ENCODE peak calls at places on chromosomes 2 and 18, in nine cellular contexts. C is left ventricle myocardium inferior, F is dorsolateral prefrontal cortex, S is Peyer's patch, O is colonic mucosa, X is OCI-LY7, Z is tibial artery, R is fibroblast of lung, Q is mammary epithelial cell. L is an unnamed sample.

GRCh38 chr2:172038604-172039003 is 38.9 kb downstream of the METAP1D start:
- DNase-seq in F (no peak), X (no peak), Z (no peak), O (no peak), S (no peak), C (no peak), R (peak), Q (peak), L (no peak)

GRCh38 chr2:56244911-56245530 is 61.2 kb downstream of the CCDC85A start:
- DNase-seq in R (peak), F (no peak), Z (no peak), X (no peak), C (no peak), O (peak), S (no peak), Q (peak), L (no peak)

GRCh38 chr18:51447351-51447896 is 249.9 kb upstream of the MEX3C start:
- DNase-seq in Z (no peak), F (peak), C (peak), Q (peak), R (no peak), X (peak), S (no peak), O (no peak), L (no peak)

GRCh38 chr2:221943078-221943810 is 355.6 kb downstream of the PAX3 start:
- DNase-seq in Q (no peak), X (no peak), Z (peak), R (peak), F (no peak), S (no peak), C (no peak), O (no peak), L (no peak)

GRCh38 chr2:172995323-172996244 is 80.1 kb upstream of the MAP3K20 start:
- DNase-seq in O (no peak), F (no peak), S (no peak), Q (peak), R (peak), X (no peak), C (peak), Z (no peak), L (no peak)

GRCh38 chr2:121617042-121617599 is 32.1 kb downstream of the CLASP1 start:
- DNase-seq in C (no peak), O (no peak), X (peak), Z (no peak), Q (no peak), F (no peak), R (peak), S (no peak), L (no peak)

GRCh38 chr2:196268538-196269338 is 97.4 kb upstream of the STK17B start:
- DNase-seq in O (peak), C (no peak), Z (no peak), F (no peak), R (no peak), S (no peak), X (peak), Q (no peak), L (no peak)

GRCh38 chr2:219636144-219636915 is 8.9 kb downstream of the SLC4A3 start:
- DNase-seq in S (no peak), C (no peak), Q (no peak), R (no peak), F (no peak), Z (no peak), X (no peak), O (no peak), L (peak)

GRCh38 chr2:166104773-166105172 is 23.0 kb downstream of the SCN1A start:
- DNase-seq in C (no peak), Z (no peak), X (no peak), F (no peak), R (no peak), Q (no peak), O (no peak), S (no peak), L (no peak)

GRCh38 chr18:57803119-57803969 is at the start of gene ATP8B1:
- DNase-seq in R (peak), F (no peak), O (peak), C (peak), S (peak), Q (peak), Z (peak), X (no peak), L (peak)

GRCh38 chr18:77000527-77000926 is 132.1 kb downstream of the MBP start:
- DNase-seq in S (peak), Z (no peak), O (peak), F (peak), Q (peak), R (peak), C (peak), X (peak), L (peak)

GRCh38 chr18:11667578-11667977 is 21.5 kb upstream of the GNAL start:
- DNase-seq in S (no peak), R (no peak), C (no peak), Z (no peak), O (no peak), Q (no peak), X (no peak), F (no peak), L (no peak)

GRCh38 chr2:219643788-219644398 is 16.5 kb downstream of the SLC4A3 start:
- DNase-seq in X (no peak), O (no peak), Z (no peak), F (no peak), R (no peak), S (no peak), Q (no peak), C (no peak), L (no peak)

GRCh38 chr18:10147199-10147598 is 233.4 kb downstream of the VAPA start:
- DNase-seq in X (no peak), Z (peak), R (no peak), O (no peak), F (no peak), C (no peak), S (no peak), Q (no peak), L (no peak)

GRCh38 chr18:9782073-9782857 is 74.2 kb downstream of the RAB31 start:
- DNase-seq in C (no peak), Q (peak), R (peak), O (no peak), Z (no peak), S (no peak), F (no peak), X (no peak), L (no peak)

GRCh38 chr2:217383620-217384019 is 523.8 kb upstream of the TNP1 start:
- DNase-seq in Z (no peak), X (no peak), C (no peak), R (peak), F (no peak), S (no peak), O (no peak), Q (no peak), L (no peak)

GRCh38 chr2:134718956-134719814 is at the start of gene TMEM163:
- DNase-seq in Z (no peak), X (no peak), F (no peak), Q (no peak), S (no peak), C (no peak), R (no peak), O (no peak), L (peak)

GRCh38 chr2:235027558-235028214 is 75.9 kb downstream of the SH3BP4 start:
- DNase-seq in R (peak), S (peak), X (no peak), Q (peak), C (no peak), F (no peak), O (no peak), Z (no peak), L (no peak)

GRCh38 chr18:49304746-49305145 is 155.7 kb downstream of the DYM start:
- DNase-seq in Z (no peak), O (no peak), F (no peak), Q (no peak), R (no peak), S (no peak), X (no peak), C (no peak), L (no peak)

GRCh38 chr18:46588971-46589660 is 67.9 kb downstream of the LOXHD1 start:
- DNase-seq in F (no peak), Q (no peak), S (no peak), O (no peak), R (no peak), C (no peak), X (no peak), Z (no peak), L (no peak)

GRCh38 chr2:101802329-101802728 is 104.8 kb downstream of the MAP4K4 start:
- DNase-seq in Q (peak), C (no peak), X (no peak), F (no peak), Z (no peak), S (peak), O (peak), R (no peak), L (peak)
- H3K4me3 ChIP-seq in Q (no peak), C (no peak), X (no peak), F (no peak), Z (no peak), S (no peak), O (no peak), R (no peak), L (no peak)

DNA sequence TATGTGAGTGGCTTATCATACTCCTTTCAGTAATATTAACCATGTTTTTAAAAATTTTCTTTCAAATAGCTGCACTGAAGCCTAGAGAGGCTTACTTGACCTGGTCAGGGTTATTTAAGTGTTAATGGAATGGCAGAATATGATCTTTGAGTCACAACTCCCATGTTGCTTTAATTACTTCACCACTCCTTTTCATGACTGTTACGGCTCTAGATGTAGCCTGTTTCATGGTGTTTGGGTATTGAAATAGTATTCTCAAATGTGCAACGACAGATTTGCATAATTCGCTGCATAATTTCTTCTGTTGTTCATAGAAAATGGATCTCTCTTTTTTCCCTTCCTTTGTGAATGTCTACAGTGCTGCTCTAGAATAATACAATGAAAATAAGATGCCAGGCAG is 51.6 kb upstream of the PLA2R1 start:
- DNase-seq in Z (no peak), X (no peak), R (no peak), Q (no peak), C (no peak), O (no peak), F (no peak), S (no peak), L (no peak)
- H3K27ac ChIP-seq in Z (no peak), X (no peak), R (no peak), Q (no peak), C (no peak), O (no peak), F (no peak), S (no peak), L (no peak)

GRCh38 chr2:43226955-43227829 is 786 bp upstream of the ZFP36L2 start:
- DNase-seq in F (peak), X (peak), Q (peak), Z (peak), O (peak), R (peak), S (peak), C (peak), L (peak)
- TF ChIP-seq CTCF in F (peak), X (peak), Q (peak), Z (peak), O (peak), R (no peak), S (no peak), C (peak), L (no peak)

GRCh38 chr2:69065735-69066336 is 52.9 kb downstream of the ANTXR1 start:
- DNase-seq in Z (no peak), R (no peak), Q (no peak), F (no peak), X (no peak), C (no peak), O (no peak), S (no peak), L (no peak)

GRCh38 chr2:69062307-69062706 is 49.3 kb downstream of the ANTXR1 start:
- DNase-seq in Z (no peak), S (no peak), C (no peak), R (peak), O (no peak), Q (no peak), F (no peak), X (no peak), L (no peak)

GRCh38 chr2:69070987-69071386 is 58.0 kb downstream of the ANTXR1 start:
- DNase-seq in Q (no peak), S (no peak), C (no peak), O (no peak), Z (no peak), R (no peak), F (no peak), X (no peak), L (no peak)

GRCh38 chr2:69067026-69067630 is 54.1 kb downstream of the ANTXR1 start:
- DNase-seq in Q (no peak), F (no peak), C (no peak), Z (no peak), X (no peak), S (no peak), R (no peak), O (no peak), L (no peak)

DNA sequence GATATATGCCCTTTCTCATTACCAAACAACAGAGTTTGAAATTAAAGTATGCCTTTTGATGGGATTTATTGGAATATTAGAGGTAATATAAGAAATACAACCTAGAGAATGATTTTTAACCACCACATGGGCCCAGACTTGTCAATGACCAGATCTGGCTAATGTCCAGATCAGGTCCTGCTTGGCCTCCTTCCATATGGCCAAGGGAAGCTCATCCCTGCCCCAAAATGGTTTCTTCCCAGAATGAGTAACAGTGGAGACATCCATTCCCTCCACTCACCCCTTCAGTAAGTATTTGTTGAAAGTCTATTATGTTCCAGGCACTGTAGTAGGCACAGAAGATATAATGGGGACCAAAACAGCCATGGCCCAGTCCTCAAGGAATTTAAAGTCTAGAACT is 54.9 kb downstream of the ANTXR1 start:
- DNase-seq in C (no peak), F (no peak), X (no peak), O (no peak), Q (peak), S (no peak), Z (no peak), R (no peak), L (no peak)
- H3K4me3 ChIP-seq in C (no peak), F (no peak), X (no peak), O (no peak), Q (no peak), S (no peak), Z (no peak), R (no peak), L (no peak)

DNA sequence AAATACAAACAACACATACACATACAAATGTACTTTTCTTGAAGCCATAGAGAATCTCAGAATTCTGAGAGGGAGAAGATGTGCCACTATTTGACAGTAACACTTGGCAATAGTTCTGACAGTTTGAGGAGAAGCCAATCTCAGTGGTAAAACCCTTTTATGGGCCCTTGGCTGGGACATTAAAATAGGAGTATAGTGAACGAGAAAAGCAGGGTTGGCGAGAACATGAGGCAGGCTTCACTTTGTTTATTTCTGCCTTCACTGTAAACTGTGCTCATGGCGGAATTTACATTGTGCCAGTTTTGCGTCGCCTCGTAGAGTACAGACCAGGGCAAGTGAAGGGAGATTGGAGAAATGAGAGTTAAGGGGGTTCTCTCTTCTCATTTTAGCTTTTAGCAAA is 449.4 kb upstream of the POU3F3 start:
- DNase-seq in C (no peak), Z (no peak), X (no peak), S (no peak), F (no peak), R (no peak), O (no peak), Q (no peak), L (no peak)
- H3K27ac ChIP-seq in C (no peak), Z (no peak), X (no peak), S (no peak), F (no peak), R (no peak), O (no peak), Q (no peak), L (no peak)

DNA sequence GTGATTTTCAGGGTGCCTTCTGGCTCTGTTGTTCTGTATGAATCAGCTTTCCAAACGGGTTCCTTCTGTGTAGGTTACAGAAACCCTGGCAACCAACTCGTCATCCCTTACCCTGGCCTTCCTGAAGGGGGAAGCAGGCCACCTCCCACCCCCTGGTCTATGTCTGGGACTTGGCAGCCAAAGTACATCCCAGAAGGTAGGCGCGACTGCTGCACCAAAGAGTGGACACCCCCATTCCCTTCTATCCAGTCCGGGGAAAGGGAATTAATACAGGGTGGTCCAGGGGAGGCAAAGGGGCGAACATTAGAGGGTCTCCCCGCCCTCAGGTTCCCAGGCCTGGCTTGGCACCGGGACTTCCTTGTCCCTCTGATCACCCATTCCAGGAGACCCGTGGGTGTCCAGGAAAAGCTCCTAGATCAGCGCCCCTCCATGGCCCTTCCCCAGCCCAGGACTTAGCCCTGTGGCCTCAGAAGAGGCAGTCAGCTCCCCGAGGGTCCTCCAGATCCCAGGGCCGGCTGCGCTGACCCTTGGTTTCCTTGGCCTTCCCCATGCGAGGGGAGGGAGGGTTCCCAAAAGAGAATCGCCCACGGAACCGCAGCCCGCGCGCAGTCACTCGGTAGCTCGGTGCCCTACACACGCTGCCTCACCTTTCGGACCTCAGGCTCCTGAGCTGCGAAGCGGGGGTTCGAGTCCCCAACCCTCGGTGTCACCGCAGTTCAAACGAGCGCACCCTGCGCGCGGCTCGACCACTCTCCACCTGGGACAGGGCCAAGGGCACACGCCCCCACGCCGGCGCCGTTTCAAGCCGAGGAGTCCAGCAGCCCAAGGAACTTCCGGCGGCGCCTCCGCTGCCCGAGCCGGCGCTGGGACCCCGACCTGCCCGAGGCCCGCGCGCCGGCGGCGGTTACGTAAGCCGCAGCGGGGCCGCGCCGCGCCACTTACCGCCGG is at the start of gene PER2:
- DNase-seq in F (peak), O (peak), R (peak), Z (peak), Q (peak), S (peak), X (peak), C (peak), L (peak)
- TF ChIP-seq CTCF in F (no peak), O (no peak), R (peak), Z (no peak), Q (peak), S (no peak), X (peak), C (no peak), L (no peak)

GRCh38 chr2:46169452-46169851 is 127.8 kb upstream of the EPAS1 start:
- DNase-seq in O (no peak), F (no peak), Z (no peak), S (no peak), X (no peak), R (no peak), C (no peak), Q (no peak), L (no peak)
- H3K4me3 ChIP-seq in O (no peak), F (no peak), Z (no peak), S (no peak), X (no peak), R (no peak), C (no peak), Q (no peak), L (no peak)

GRCh38 chr2:146037334-146037870 is 1517.5 kb upstream of the ZEB2 start:
- DNase-seq in F (no peak), Q (no peak), S (no peak), Z (no peak), O (no peak), X (no peak), C (no peak), R (peak), L (no peak)
- H3K27ac ChIP-seq in F (no peak), Q (no peak), S (no peak), Z (no peak), O (no peak), X (no peak), C (no peak), R (no peak), L (no peak)

GRCh38 chr18:75391275-75392115 is 36.0 kb downstream of the SMIM21 start:
- DNase-seq in O (no peak), Q (no peak), F (no peak), X (no peak), Z (no peak), S (no peak), C (no peak), R (no peak), L (no peak)
- TF ChIP-seq CTCF in O (no peak), Q (no peak), F (no peak), X (no peak), Z (no peak), S (no peak), C (no peak), R (no peak), L (no peak)

GRCh38 chr2:43230981-43231827 is 4.8 kb upstream of the ZFP36L2 start:
- DNase-seq in F (peak), C (no peak), S (no peak), R (no peak), O (no peak), X (peak), Z (no peak), Q (no peak), L (no peak)
- H3K4me3 ChIP-seq in F (no peak), C (no peak), S (no peak), R (no peak), O (no peak), X (peak), Z (no peak), Q (no peak), L (no peak)

L was measured in lower lobe of right lung.